ENCODE peak calls at places on chromosome 14, in eight cellular contexts. K, A, V, T, L, N, G and U are unnamed samples.

GRCh38 chr14:45095143-45095542 is 11.2 kb downstream of the PRPF39 start:
- ATAC-seq in K (no peak), V (peak), A (no peak), G (no peak), T (no peak), L (no peak), N (no peak), U (no peak)

GRCh38 chr14:68475802-68476201 is 317.1 kb downstream of the ZFP36L1 start:
- ATAC-seq in V (no peak), N (no peak), G (no peak), A (no peak), K (no peak), L (no peak), T (no peak), U (no peak)

GRCh38 chr14:76426161-76426696 is 50.3 kb downstream of the ESRRB start:
- ATAC-seq in A (no peak), V (no peak), T (no peak), N (no peak), K (peak), G (no peak), L (no peak), U (peak)

GRCh38 chr14:33402604-33403003 is 463.9 kb downstream of the NPAS3 start:
- ATAC-seq in V (no peak), T (peak), L (no peak), K (no peak), N (no peak), A (no peak), G (peak), U (no peak)

GRCh38 chr14:50786821-50787464 is 44.0 kb downstream of the NIN start:
- ATAC-seq in L (no peak), A (no peak), T (no peak), V (peak), N (no peak), G (no peak), K (no peak), U (no peak)

GRCh38 chr14:92247937-92248336 is 75.0 kb upstream of the SLC24A4 start:
- ATAC-seq in N (no peak), K (no peak), V (no peak), T (peak), A (no peak), G (peak), L (no peak), U (no peak)

GRCh38 chr14:54743382-54743781 is 159.2 kb downstream of the GCH1 start:
- ATAC-seq in T (no peak), G (no peak), V (peak), L (no peak), A (no peak), K (no peak), N (no peak), U (no peak)

GRCh38 chr14:75513911-75514672 is 8.2 kb upstream of the BATF start:
- ATAC-seq in N (no peak), V (no peak), L (no peak), G (peak), K (peak), T (no peak), A (peak), U (peak)

GRCh38 chr14:63134801-63135200 is 69.4 kb upstream of the RHOJ start:
- ATAC-seq in G (no peak), L (no peak), V (no peak), A (no peak), N (no peak), T (no peak), K (no peak), U (no peak)

GRCh38 chr14:65751510-65751909 is 339.0 kb downstream of the FUT8 start:
- ATAC-seq in G (no peak), N (no peak), L (no peak), V (no peak), K (no peak), A (no peak), T (no peak), U (no peak)

GRCh38 chr14:53022593-53022992 is 71.7 kb upstream of the FERMT2 start:
- ATAC-seq in G (no peak), A (no peak), V (no peak), K (no peak), N (no peak), T (no peak), L (no peak), U (no peak)

GRCh38 chr14:31884238-31884637 is 192.9 kb upstream of the ARHGAP5 start:
- ATAC-seq in K (no peak), L (no peak), N (no peak), G (no peak), V (no peak), T (no peak), A (no peak), U (no peak)

GRCh38 chr14:52244997-52245396 is 22.5 kb upstream of the PTGDR start:
- ATAC-seq in V (no peak), N (no peak), T (no peak), G (no peak), A (no peak), L (no peak), K (peak), U (no peak)

GRCh38 chr14:19799880-19800279 is 3.7 kb upstream of the OR4N2 start:
- ATAC-seq in G (peak), T (no peak), A (no peak), L (no peak), V (peak), N (no peak), K (no peak), U (no peak)

GRCh38 chr14:73381379-73382013 is 76.8 kb downstream of the NUMB start:
- ATAC-seq in L (no peak), V (no peak), A (no peak), N (no peak), T (no peak), G (no peak), K (no peak), U (no peak)